ENCODE peak calls at places on chromosome 19, in seven cellular contexts. C is activated naive CD4-positive, alpha-beta T cell treated with anti-CD3 and anti-CD28 coated beads, Interleukin-2, amount 10 ng/mL, durations not matched to agents 7 days and 5 days; V is thyroid gland; Y is hippocampal formation; U is IMR-90; H is endothelial cell; F is AG08395. M is an unnamed sample.

GRCh38 chr19:50819636-50820035 is 4.0 kb downstream of the KLK1 start:
- DNase-seq in U (no peak), Y (no peak), F (no peak), H (no peak), C (no peak), V (no peak), M (no peak)

GRCh38 chr19:44668985-44669764 is 2.1 kb upstream of the CEACAM19 start:
- DNase-seq in H (no peak), Y (no peak), V (no peak), F (no peak), C (peak; percentile 34), U (no peak), M (no peak)

GRCh38 chr19:56111601-56112312 is 9.3 kb downstream of the ZNF787 start:
- DNase-seq in C (peak; percentile 63), Y (peak; percentile 10), F (no peak), U (no peak), H (no peak), V (peak; percentile 22), M (no peak)

GRCh38 chr19:2795827-2796658 is 10.7 kb downstream of the THOP1 start:
- DNase-seq in Y (no peak), F (no peak), U (no peak), H (no peak), C (no peak), V (no peak), M (no peak)

GRCh38 chr19:50300814-50301606 is 28.2 kb downstream of the KCNC3 start:
- DNase-seq in V (no peak), H (no peak), U (peak; percentile 79), C (no peak), Y (no peak), F (peak; percentile 54), M (no peak)

GRCh38 chr19:9940778-9941177 is 4.5 kb upstream of the OLFM2 start:
- DNase-seq in U (peak; percentile 53), F (peak; percentile 28), C (no peak), Y (no peak), H (no peak), V (no peak), M (no peak)

GRCh38 chr19:7391218-7391670 is 42.5 kb downstream of the ARHGEF18 start:
- DNase-seq in U (peak; percentile 77), V (no peak), C (no peak), Y (no peak), H (no peak), F (no peak), M (no peak)

GRCh38 chr19:4636151-4636717 is 3.1 kb upstream of the TNFAIP8L1 start:
- DNase-seq in F (peak; percentile 76), V (peak; percentile 43), C (peak; percentile 85), H (peak; percentile 93), U (peak; percentile 34), Y (peak; percentile 39), M (peak; percentile 40)

GRCh38 chr19:18603255-18603957 is 3.2 kb downstream of the CRLF1 start:
- DNase-seq in C (peak; percentile 32), U (no peak), Y (no peak), H (peak; percentile 36), F (peak; percentile 63), V (no peak), M (no peak)